ENCODE peak calls at places on chromosomes 13 and 19, in nine cellular contexts. M, E, Z, C, K, B, I, F and H are unnamed samples.

GRCh38 chr13:111912453-111912866 is 154.5 kb upstream of the SOX1 start:
- DNase-seq in B (no peak), F (no peak), K (no peak), E (no peak), C (no peak), Z (no peak), M (no peak), I (no peak), H (no peak)

GRCh38 chr19:14149509-14149994 is 13.2 kb upstream of the ASF1B start:
- DNase-seq in F (no peak), Z (no peak), E (peak; percentile 21), M (no peak), K (peak; percentile 27), C (peak; percentile 24), I (peak; percentile 89), B (no peak), H (peak; percentile 23)

GRCh38 chr13:27853871-27854270 is 61.6 kb downstream of the GSX1 start:
- DNase-seq in K (no peak), Z (no peak), I (no peak), E (no peak), B (peak; percentile 1), F (no peak), M (no peak), C (no peak), H (no peak)

GRCh38 chr13:45564108-45564507 is 51.4 kb downstream of the ERICH6B start:
- DNase-seq in I (peak; percentile 45), E (no peak), C (peak; percentile 77), B (peak; percentile 27), F (no peak), K (no peak), M (no peak), Z (peak; percentile 41), H (no peak)

GRCh38 chr19:22545751-22546150 is 88.4 kb upstream of the ZNF492 start:
- DNase-seq in B (no peak), F (no peak), E (no peak), I (no peak), M (no peak), C (peak; percentile 14), Z (no peak), K (no peak), H (no peak)

GRCh38 chr13:28489975-28490550 is 4.9 kb downstream of the FLT1 start:
- DNase-seq in E (no peak), F (no peak), Z (no peak), K (no peak), I (no peak), M (no peak), B (no peak), C (no peak), H (no peak)

GRCh38 chr13:42110410-42111155 is 62.1 kb downstream of the DGKH start:
- DNase-seq in M (peak; percentile 4), K (peak; percentile 57), I (peak; percentile 85), Z (peak; percentile 80), E (peak; percentile 16), F (peak; percentile 47), C (peak; percentile 84), B (peak; percentile 72), H (no peak)

GRCh38 chr19:44955500-44956439 is 590 bp downstream of the CLPTM1 start:
- DNase-seq in B (no peak), K (peak; percentile 8), Z (no peak), M (no peak), F (no peak), I (no peak), E (no peak), C (no peak), H (no peak)

GRCh38 chr19:54654447-54655321 is 8.1 kb upstream of the LILRB4 start:
- DNase-seq in C (no peak), E (no peak), K (no peak), Z (no peak), F (no peak), M (no peak), I (no peak), B (no peak), H (no peak)

GRCh38 chr19:47230122-47230920 is 678 bp downstream of the BBC3 start:
- DNase-seq in B (peak; percentile 19), E (peak; percentile 61), F (peak; percentile 18), I (peak; percentile 54), K (peak; percentile 77), C (peak; percentile 29), M (peak; percentile 28), Z (peak; percentile 27), H (peak; percentile 77)

GRCh38 chr13:113026391-113026910 is 57.4 kb downstream of the MCF2L start:
- DNase-seq in I (no peak), C (no peak), E (no peak), K (no peak), F (no peak), M (no peak), Z (no peak), B (no peak), H (no peak)

GRCh38 chr19:802497-802887 is 5.2 kb downstream of the PTBP1 start:
- DNase-seq in F (no peak), I (peak; percentile 54), B (no peak), K (no peak), E (no peak), Z (no peak), M (no peak), C (peak; percentile 39), H (no peak)

GRCh38 chr19:54287456-54287855 is 6.5 kb upstream of the LILRB2 start:
- DNase-seq in K (no peak), B (peak; percentile 61), E (no peak), Z (peak; percentile 29), I (no peak), C (peak; percentile 12), F (no peak), M (no peak), H (no peak)

GRCh38 chr19:18340237-18340989 is at the start of gene PGPEP1:
- DNase-seq in C (peak; percentile 35), M (peak; percentile 47), K (peak; percentile 63), E (peak; percentile 36), Z (peak; percentile 33), F (no peak), I (peak; percentile 62), B (peak; percentile 35), H (peak; percentile 70)

GRCh38 chr13:100904293-100904976 is 229.8 kb upstream of the TMTC4 start:
- DNase-seq in B (no peak), E (no peak), F (no peak), K (no peak), Z (no peak), C (no peak), I (no peak), M (no peak), H (no peak)

GRCh38 chr13:74287672-74288169 is 153.5 kb upstream of the KLF12 start:
- DNase-seq in B (peak; percentile 68), F (peak; percentile 78), Z (peak; percentile 63), K (peak; percentile 81), C (peak; percentile 78), I (peak; percentile 78), M (peak; percentile 74), E (peak; percentile 24), H (peak; percentile 32)

GRCh38 chr13:98825659-98826058 is 73.2 kb upstream of the SLC15A1 start:
- DNase-seq in M (no peak), E (no peak), B (no peak), C (no peak), F (no peak), Z (no peak), K (no peak), I (peak; percentile 31), H (no peak)